ENCODE peak calls at places on chromosomes 5 and 9, in ten cellular contexts. B, T, E, L, X, J, M, O, P and C are unnamed samples.

GRCh38 chr9:77906991-77907390 is 124.6 kb downstream of the GNAQ start:
- DNase-seq in O (no peak), T (no peak), E (no peak), B (no peak), M (no peak), J (no peak), L (no peak), P (no peak), X (no peak), C (no peak)

GRCh38 chr9:92968081-92968480 is 20.8 kb downstream of the FGD3 start:
- DNase-seq in T (no peak), P (no peak), E (no peak), M (no peak), X (no peak), O (no peak), J (no peak), L (no peak), B (no peak), C (no peak)

GRCh38 chr5:104298518-104298917 is 735.9 kb upstream of the NUDT12 start:
- DNase-seq in T (no peak), M (no peak), O (no peak), L (no peak), E (no peak), J (no peak), X (no peak), B (no peak), P (no peak), C (no peak)

GRCh38 chr9:87675906-87676515 is 49.9 kb upstream of the CTSL start:
- DNase-seq in E (no peak), T (no peak), L (no peak), P (no peak), M (no peak), X (no peak), J (no peak), B (no peak), O (no peak), C (no peak)

GRCh38 chr9:10605388-10605787 is 7.4 kb downstream of the PTPRD start:
- DNase-seq in P (no peak), T (no peak), L (no peak), X (no peak), O (no peak), M (no peak), B (no peak), E (no peak), J (no peak), C (no peak)

GRCh38 chr5:139458580-139459407 is 3.7 kb downstream of the ECSCR start:
- DNase-seq in X (no peak), E (peak), O (peak), J (peak), T (no peak), B (peak), M (peak), L (peak), P (peak), C (no peak)

GRCh38 chr5:122915717-122916399 is 70.4 kb downstream of the SNX24 start:
- DNase-seq in T (no peak), E (no peak), M (no peak), O (peak), P (no peak), B (no peak), J (peak), X (no peak), L (no peak), C (no peak)

GRCh38 chr5:154708207-154708606 is 47.0 kb upstream of the LARP1 start:
- DNase-seq in M (no peak), O (no peak), E (no peak), B (no peak), X (no peak), J (no peak), T (no peak), L (no peak), P (no peak), C (no peak)

GRCh38 chr5:80697100-80697499 is 42.3 kb upstream of the DHFR start:
- DNase-seq in X (no peak), M (no peak), P (no peak), T (no peak), B (no peak), L (no peak), J (no peak), O (no peak), E (no peak), C (no peak)

GRCh38 chr5:139700711-139701693 is 52.9 kb downstream of the CXXC5 start:
- DNase-seq in X (no peak), L (no peak), B (no peak), T (no peak), M (no peak), J (no peak), O (no peak), E (no peak), P (peak), C (peak)

GRCh38 chr9:128887914-128888350 is 6.0 kb downstream of the LRRC8A start:
- DNase-seq in E (no peak), M (no peak), X (no peak), L (peak), T (peak), J (no peak), P (no peak), B (no peak), O (no peak), C (no peak)